ENCODE peak calls at places on chromosome 13, in eight cellular contexts. A is Peyer's patch; Y is lung; U is tibial artery; J is upper lobe of right lung; Z is CD8-positive, alpha-beta T cell; X is SK-N-SH; W is K562. Q is an unnamed sample. For H3K4me1 and H3K36me3, the result is how much of the 10 kb centered on the place peaks cover.

GRCh38 chr13:51523082-51523518 is 61.2 kb upstream of the WDFY2 start:
- DNase-seq in J (no peak), Z (no peak), U (peak), W (no peak), A (no peak), Y (peak), X (peak), Q (no peak)

GRCh38 chr13:60646600-60646999 is 249.6 kb downstream of the TDRD3 start:
- DNase-seq in U (no peak), X (no peak), W (no peak), J (no peak), Z (no peak), A (no peak), Y (no peak), Q (no peak)

GRCh38 chr13:109101550-109102144 is 472.2 kb downstream of the MYO16 start:
- DNase-seq in U (no peak), W (no peak), J (no peak), Y (no peak), A (no peak), Z (no peak), X (no peak), Q (no peak)

GRCh38 chr13:73781384-73781783 is 352.8 kb downstream of the KLF12 start:
- DNase-seq in Z (no peak), X (peak), U (no peak), A (no peak), W (no peak), J (no peak), Y (no peak), Q (no peak)

GRCh38 chr13:26025196-26025595 is 26.6 kb downstream of the SHISA2 start:
- DNase-seq in X (no peak), J (no peak), W (no peak), Z (no peak), U (no peak), A (no peak), Y (no peak), Q (no peak)

GRCh38 chr13:110509971-110510786 is 51.3 kb downstream of the RAB20 start:
- DNase-seq in Y (no peak), X (no peak), W (peak), A (no peak), Z (no peak), J (no peak), U (no peak), Q (peak)

GRCh38 chr13:79781829-79782540 is 301.0 kb downstream of the NDFIP2 start:
- DNase-seq in U (no peak), Y (no peak), X (no peak), Z (no peak), J (no peak), A (no peak), W (no peak), Q (no peak)

GRCh38 chr13:50284540-50284939 is 269.3 kb downstream of the KCNRG start:
- DNase-seq in X (no peak), J (no peak), Z (no peak), Y (no peak), U (no peak), W (no peak), A (no peak), Q (no peak)

GRCh38 chr13:42594577-42595571 is 20.9 kb downstream of the TNFSF11 start:
- DNase-seq in U (no peak), A (no peak), Y (peak), X (peak), J (no peak), Z (peak), W (peak), Q (peak)

GRCh38 chr13:109256866-109257760 is 529.3 kb downstream of the IRS2 start:
- DNase-seq in Z (no peak), U (no peak), A (no peak), W (no peak), J (no peak), X (no peak), Y (peak), Q (no peak)

GRCh38 chr13:73082471-73082870 is 23.7 kb downstream of the KLF5 start:
- DNase-seq in U (no peak), W (no peak), Z (no peak), J (no peak), A (no peak), X (no peak), Y (no peak), Q (no peak)

GRCh38 chr13:99980201-99981114 is 1.1 kb upstream of the ZIC2 start:
- DNase-seq in Z (peak), Y (no peak), W (peak), A (peak), U (peak), X (peak), J (peak), Q (peak)

GRCh38 chr13:28394422-28394821 is 100.5 kb downstream of the FLT1 start:
- DNase-seq in Y (no peak), W (no peak), X (no peak), U (no peak), A (no peak), Z (no peak), J (no peak), Q (no peak)

GRCh38 chr13:42883771-42884170 is 102.4 kb downstream of the FAM216B start:
- DNase-seq in U (no peak), A (no peak), X (peak), W (no peak), Y (no peak), Z (no peak), J (no peak), Q (peak)

GRCh38 chr13:40433577-40433976 is 232.9 kb downstream of the FOXO1 start:
- DNase-seq in Z (peak), Y (no peak), A (no peak), J (no peak), U (no peak), W (no peak), X (no peak), Q (peak)

GRCh38 chr13:39957868-39958676 is 302.6 kb downstream of the COG6 start:
- DNase-seq in X (no peak), J (no peak), A (no peak), Z (no peak), Y (no peak), W (no peak), U (no peak), Q (no peak)

GRCh38 chr13:99968521-99969367 is 2.8 kb downstream of the ZIC5 start:
- DNase-seq in W (no peak), Y (no peak), Z (peak), J (no peak), X (peak), U (no peak), A (no peak), Q (no peak)

GRCh38 chr13:57799624-57800023 is 168.1 kb downstream of the PCDH17 start:
- DNase-seq in X (no peak), W (no peak), Y (no peak), J (no peak), U (no peak), Z (no peak), A (no peak), Q (no peak)

GRCh38 chr13:105904034-105904742 is 631.3 kb downstream of the EFNB2 start:
- DNase-seq in J (no peak), U (no peak), Y (no peak), X (no peak), A (no peak), W (no peak), Z (no peak), Q (no peak)

GRCh38 chr13:24153979-24154378 is 6.5 kb upstream of the SPATA13 start:
- DNase-seq in X (no peak), W (no peak), Y (no peak), J (no peak), Z (no peak), U (no peak), A (no peak), Q (no peak)

GRCh38 chr13:103178986-103179695 is 112.9 kb upstream of the SLC10A2 start:
- DNase-seq in Y (no peak), X (no peak), J (no peak), A (no peak), W (no peak), U (no peak), Z (no peak), Q (no peak)

GRCh38 chr13:112510002-112510780 is 77.8 kb downstream of the TUBGCP3 start:
- DNase-seq in W (peak), J (no peak), X (peak), Y (peak), U (no peak), A (no peak), Z (no peak), Q (peak)

GRCh38 chr13:85657942-85658341 is 141.3 kb downstream of the SLITRK6 start:
- DNase-seq in X (no peak), A (no peak), J (no peak), Y (no peak), Z (no peak), U (no peak), W (no peak), Q (no peak)

GRCh38 chr13:78604782-78605611 is 1.6 kb upstream of the POU4F1 start:
- DNase-seq in Y (no peak), J (no peak), A (no peak), Z (no peak), X (peak), U (no peak), W (peak), Q (peak)

GRCh38 chr13:43831088-43831487 is 44.3 kb upstream of the ENOX1 start:
- DNase-seq in X (no peak), U (no peak), Z (no peak), J (no peak), Y (no peak), W (no peak), A (no peak), Q (no peak)

GRCh38 chr13:21071894-21072293 is 10.5 kb upstream of the LATS2 start:
- DNase-seq in X (no peak), U (no peak), J (no peak), Z (no peak), Y (no peak), W (no peak), A (no peak), Q (no peak)

DNA sequence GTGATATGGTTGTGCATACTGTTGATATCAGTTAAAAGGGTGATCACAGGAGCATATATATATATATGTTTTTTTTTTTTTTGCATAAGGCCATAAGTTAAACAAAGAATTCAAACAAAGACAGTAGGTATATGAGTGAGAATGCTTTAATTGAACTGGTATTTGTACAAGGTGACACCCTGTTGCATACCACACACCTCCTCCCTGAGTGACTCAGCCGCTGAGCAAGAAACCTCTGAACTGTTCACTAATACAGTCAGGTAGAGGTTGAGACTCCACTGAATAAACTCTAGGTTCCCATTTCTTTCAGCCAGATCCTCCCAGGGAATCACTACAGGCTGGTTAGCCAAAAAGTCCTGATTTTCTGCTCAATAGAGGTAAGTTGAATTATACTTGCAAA is at the start of gene SCEL:
- DNase-seq in Z (no peak), U (no peak), Y (no peak), W (no peak), X (no peak), A (no peak), J (no peak), Q (no peak)
- H3K4me1 ChIP-seq in Z (under half), U (under half), Y (under half), W (under half), X (under half), A (under half), J (under half), Q (under half)

DNA sequence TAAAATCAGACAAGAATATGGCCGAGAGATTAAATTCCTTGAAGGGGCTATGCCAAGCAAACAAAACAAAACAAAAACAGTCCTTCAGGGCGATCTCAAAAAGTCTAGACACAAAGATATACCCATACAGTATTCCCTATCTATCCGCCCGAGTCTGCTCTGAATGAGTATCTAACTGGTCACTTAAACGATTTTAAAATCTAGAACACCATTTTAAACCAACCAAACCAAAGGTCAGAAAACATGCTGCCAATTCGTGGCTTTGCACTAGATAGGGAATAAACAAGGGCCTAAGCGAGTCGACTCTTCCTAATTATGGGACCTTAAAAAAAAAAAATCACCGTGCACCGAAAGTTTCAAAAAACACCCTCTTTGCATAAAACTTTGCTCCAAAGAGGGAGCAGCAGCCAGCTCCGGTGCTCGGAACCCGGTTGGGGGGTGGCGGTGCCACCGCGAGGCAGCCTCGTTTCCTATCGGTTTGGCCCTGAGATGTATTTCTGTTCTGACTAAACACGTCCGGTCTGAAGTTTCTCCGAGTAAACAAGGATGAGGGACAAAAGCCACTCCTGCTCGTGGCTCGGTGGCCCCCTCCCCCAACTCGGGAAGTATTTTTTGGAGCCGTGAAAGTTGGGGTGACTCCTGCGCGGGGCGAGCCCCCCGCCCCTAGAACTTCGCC is 1.8 kb downstream of the HMGB1 start:
- DNase-seq in Y (peak), X (no peak), U (peak), J (peak), W (peak), A (peak), Z (peak), Q (peak)
- H3K36me3 ChIP-seq in Y (under half), X (under half), U (under half), J (under half), W (under half), A (under half), Z (under half), Q (under half)

DNA sequence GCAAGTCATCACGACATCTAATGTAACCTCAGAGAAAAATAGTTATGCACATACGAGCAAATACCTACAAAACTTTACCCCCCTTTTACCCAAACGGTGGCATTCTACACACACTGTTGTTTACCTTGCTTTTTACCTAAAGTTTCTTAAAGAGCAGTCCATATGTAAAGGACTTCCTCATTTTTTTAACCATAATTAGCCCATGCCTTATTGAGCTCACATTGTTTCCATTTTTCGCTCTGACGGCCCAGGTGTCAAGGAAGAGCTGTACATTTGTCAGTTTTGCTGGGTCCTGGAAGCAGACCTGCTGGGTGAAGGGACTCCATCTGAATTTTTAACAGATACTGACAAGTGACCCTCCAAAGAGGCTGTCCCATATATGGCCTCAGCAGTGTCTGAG is 89.4 kb downstream of the STK24 start:
- DNase-seq in U (no peak), J (no peak), A (no peak), W (no peak), X (no peak), Y (no peak), Z (no peak), Q (peak)
- H3K4me1 ChIP-seq in U (under half), J (half or more), A (under half), W (under half), X (under half), Y (under half), Z (under half), Q (under half)

DNA sequence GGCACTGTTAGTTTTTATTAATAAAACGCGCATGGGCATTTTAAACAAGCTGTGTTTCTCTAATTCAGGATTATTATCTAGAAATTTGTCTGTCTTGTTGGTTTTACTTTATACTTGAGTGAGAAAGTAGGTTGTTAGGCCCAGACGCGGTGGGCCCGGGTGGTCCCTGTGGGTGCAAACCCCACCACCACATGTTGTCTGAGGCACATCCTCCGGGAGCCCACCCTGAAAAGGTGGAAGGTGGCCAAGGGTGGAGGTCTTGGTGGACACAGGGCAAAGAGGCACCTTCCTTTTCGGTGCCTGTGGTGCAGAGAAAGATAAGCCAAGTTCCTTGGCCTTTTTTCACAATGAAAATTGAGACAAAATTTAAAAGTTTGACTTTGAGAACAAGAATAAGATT is 16.6 kb downstream of the ATP4B start:
- DNase-seq in Z (no peak), J (no peak), Y (no peak), X (no peak), A (no peak), W (no peak), U (no peak), Q (no peak)
- H3K36me3 ChIP-seq in Z (under half), J (under half), Y (under half), X (half or more), A (under half), W (under half), U (under half), Q (under half)

GRCh38 chr13:48233097-48233885 is at the start of gene ITM2B:
- DNase-seq in X (peak), Z (peak), J (peak), Y (peak), W (peak), A (peak), U (peak), Q (peak)

GRCh38 chr13:48233886-48234488 is 981 bp downstream of the ITM2B start:
- DNase-seq in X (no peak), U (no peak), J (no peak), W (no peak), A (no peak), Y (no peak), Z (no peak), Q (no peak)

GRCh38 chr13:48235814-48236135 is 2.8 kb downstream of the ITM2B start:
- DNase-seq in Z (no peak), Y (no peak), J (no peak), W (no peak), X (no peak), U (no peak), A (no peak), Q (no peak)

GRCh38 chr13:48235100-48235813 is 2.3 kb downstream of the ITM2B start:
- DNase-seq in Y (no peak), X (peak), W (no peak), J (no peak), U (peak), A (no peak), Z (no peak), Q (peak)

DNA sequence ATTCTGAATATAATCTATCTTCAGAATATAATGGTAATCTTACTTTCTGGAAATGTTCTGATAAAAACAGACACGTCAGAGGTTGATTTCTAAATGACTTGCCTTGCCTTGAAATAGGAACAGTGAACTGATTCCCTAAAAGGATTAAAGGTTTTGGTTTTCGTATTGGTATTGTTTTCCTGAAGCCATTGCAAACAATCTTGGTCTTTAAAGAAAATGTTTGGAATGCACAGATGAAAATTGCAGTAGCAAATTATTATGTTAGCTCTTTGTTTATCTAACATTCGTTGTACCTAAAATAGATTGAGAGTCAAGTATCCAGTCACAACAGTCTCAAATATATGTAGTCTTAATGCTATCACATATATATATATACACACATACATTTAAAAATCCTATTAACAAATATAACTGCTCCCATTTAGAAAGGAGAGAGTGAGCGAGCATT is 1.7 kb downstream of the ITM2B start:
- DNase-seq in W (no peak), Z (no peak), Y (no peak), U (no peak), J (no peak), A (no peak), X (no peak), Q (peak)
- H3K4me1 ChIP-seq in W (under half), Z (half or more), Y (under half), U (under half), J (under half), A (under half), X (under half), Q (half or more)

Q was measured in Karpas-422.